ENCODE peak calls at places on chromosomes 2 and 18, in four cellular contexts. X is left ventricle myocardium inferior, Q is heart right ventricle, J is aorta. Y is an unnamed sample.

GRCh38 chr2:152607793-152608300 is 109.4 kb downstream of the PRPF40A start:
- DNase-seq in X (no peak), Q (no peak), J (no peak), Y (no peak)

GRCh38 chr18:54130631-54131030 is 93.8 kb downstream of the MBD2 start:
- DNase-seq in X (no peak), Q (no peak), J (no peak), Y (no peak)

GRCh38 chr2:80326214-80326613 is 21.7 kb upstream of the LRRTM1 start:
- DNase-seq in X (no peak), Q (no peak), J (no peak), Y (no peak)

GRCh38 chr2:217223222-217223930 is 363.5 kb upstream of the TNP1 start:
- DNase-seq in X (no peak), Q (no peak), J (peak; percentile 66), Y (peak; percentile 33)

GRCh38 chr2:178419123-178419522 is 31.9 kb downstream of the PRKRA start:
- DNase-seq in X (no peak), Q (no peak), J (no peak), Y (no peak)

GRCh38 chr18:21386523-21387240 is 144.7 kb downstream of the GREB1L start:
- DNase-seq in X (no peak), Q (no peak), J (no peak), Y (no peak)

GRCh38 chr2:231707625-231708049 is 688 bp upstream of the PTMA start:
- DNase-seq in X (peak; percentile 68), Q (no peak), J (no peak), Y (no peak)

GRCh38 chr2:217994776-217995274 is 8.0 kb downstream of the TNS1 start:
- DNase-seq in X (peak; percentile 11), Q (no peak), J (no peak), Y (no peak)

GRCh38 chr18:9673296-9674251 is 34.5 kb upstream of the RAB31 start:
- DNase-seq in X (no peak), Q (no peak), J (no peak), Y (peak; percentile 26)

GRCh38 chr2:216426938-216427337 is 14.7 kb downstream of the SMARCAL1 start:
- DNase-seq in X (no peak), Q (no peak), J (no peak), Y (no peak)

GRCh38 chr18:48956378-48956777 is 5.6 kb upstream of the SMAD7 start:
- DNase-seq in X (no peak), Q (no peak), J (no peak), Y (no peak)

GRCh38 chr2:226891780-226892590 is 56.1 kb downstream of the RHBDD1 start:
- DNase-seq in X (no peak), Q (no peak), J (no peak), Y (no peak)

GRCh38 chr2:54866868-54867267 is 143.4 kb downstream of the EML6 start:
- DNase-seq in X (no peak), Q (no peak), J (no peak), Y (no peak)

GRCh38 chr18:13126966-13127598 is 91.5 kb upstream of the LDLRAD4 start:
- DNase-seq in X (no peak), Q (no peak), J (no peak), Y (no peak)

GRCh38 chr2:213188971-213189899 is 37.8 kb upstream of the IKZF2 start:
- DNase-seq in X (no peak), Q (no peak), J (no peak), Y (no peak)

GRCh38 chr2:240631561-240632290 is 6.4 kb downstream of the GPR35 start:
- DNase-seq in X (no peak), Q (no peak), J (peak; percentile 43), Y (peak; percentile 55)

GRCh38 chr2:5766051-5766450 is 73.9 kb downstream of the SOX11 start:
- DNase-seq in X (no peak), Q (no peak), J (no peak), Y (no peak)

GRCh38 chr2:203432811-203433210 is 102.3 kb downstream of the RAPH1 start:
- DNase-seq in X (no peak), Q (no peak), J (no peak), Y (no peak)

GRCh38 chr2:3237501-3237889 is 140.1 kb downstream of the EIPR1 start:
- DNase-seq in X (no peak), Q (no peak), J (no peak), Y (no peak)

GRCh38 chr2:215535726-215536125 is 99.9 kb upstream of the FN1 start:
- DNase-seq in X (no peak), Q (no peak), J (no peak), Y (no peak)

GRCh38 chr2:173654896-173655265 is 300.2 kb downstream of the CDCA7 start:
- DNase-seq in X (no peak), Q (no peak), J (no peak), Y (no peak)

GRCh38 chr2:173654146-173654895 is 299.6 kb downstream of the CDCA7 start:
- DNase-seq in X (no peak), Q (no peak), J (no peak), Y (no peak)

GRCh38 chr2:173652311-173652710 is 297.6 kb downstream of the CDCA7 start:
- DNase-seq in X (no peak), Q (no peak), J (no peak), Y (no peak)

GRCh38 chr2:173652731-173653426 is 298.2 kb downstream of the CDCA7 start:
- DNase-seq in X (no peak), Q (no peak), J (no peak), Y (no peak)

GRCh38 chr2:173653427-173653795 is 298.7 kb downstream of the CDCA7 start:
- DNase-seq in X (no peak), Q (no peak), J (no peak), Y (no peak)
- H3K4me3 ChIP-seq in X (no peak overlapping the region), Q (no peak overlapping the region), J (no peak overlapping the region), Y (no peak overlapping the region)

GRCh38 chr2:134289225-134289624 is 35.4 kb downstream of the MGAT5 start:
- DNase-seq in X (no peak), Q (no peak), J (peak; percentile 57), Y (peak; percentile 48)
- H3K4me1 ChIP-seq in X (peaks cover 71% of the 10 kb centered on the region), Q (peaks cover 35% of the 10 kb centered on the region), J (no peaks in the 10 kb centered on the region), Y (no peaks in the 10 kb centered on the region)

DNA sequence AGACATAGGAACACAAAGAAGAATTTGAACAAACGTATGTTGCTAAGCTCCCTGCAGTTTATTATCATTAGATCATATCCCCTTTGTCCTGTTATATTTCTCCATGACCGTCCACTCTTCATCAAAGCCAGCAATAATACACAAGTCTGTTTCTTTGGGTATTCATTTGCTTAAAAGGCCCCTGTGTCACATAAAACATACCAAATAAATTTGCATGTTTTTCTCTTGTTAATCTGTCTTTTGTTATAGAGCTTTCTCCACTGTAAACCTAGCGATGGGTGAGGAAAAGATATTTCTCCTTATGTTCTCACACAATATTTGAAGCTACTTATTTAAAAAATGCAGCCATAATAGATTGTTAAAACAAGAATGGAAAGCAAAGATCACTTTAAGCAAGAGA is 42.9 kb upstream of the REL start:
- DNase-seq in X (no peak), Q (no peak), J (no peak), Y (no peak)
- H3K27me3 ChIP-seq in X (peaks cover 5% of the 10 kb centered on the region), Q (peaks cover 4% of the 10 kb centered on the region), J (no peaks in the 10 kb centered on the region), Y (no peaks in the 10 kb centered on the region)

GRCh38 chr2:121073320-121074210 is 211.4 kb downstream of the TFCP2L1 start:
- DNase-seq in X (no peak), Q (no peak), J (no peak), Y (no peak)

GRCh38 chr2:121075641-121076500 is 209.1 kb downstream of the TFCP2L1 start:
- DNase-seq in X (no peak), Q (no peak), J (no peak), Y (no peak)

GRCh38 chr2:121074322-121074932 is 210.6 kb downstream of the TFCP2L1 start:
- DNase-seq in X (no peak), Q (no peak), J (no peak), Y (no peak)

GRCh38 chr2:121076501-121076820 is 208.5 kb downstream of the TFCP2L1 start:
- DNase-seq in X (no peak), Q (no peak), J (no peak), Y (no peak)

DNA sequence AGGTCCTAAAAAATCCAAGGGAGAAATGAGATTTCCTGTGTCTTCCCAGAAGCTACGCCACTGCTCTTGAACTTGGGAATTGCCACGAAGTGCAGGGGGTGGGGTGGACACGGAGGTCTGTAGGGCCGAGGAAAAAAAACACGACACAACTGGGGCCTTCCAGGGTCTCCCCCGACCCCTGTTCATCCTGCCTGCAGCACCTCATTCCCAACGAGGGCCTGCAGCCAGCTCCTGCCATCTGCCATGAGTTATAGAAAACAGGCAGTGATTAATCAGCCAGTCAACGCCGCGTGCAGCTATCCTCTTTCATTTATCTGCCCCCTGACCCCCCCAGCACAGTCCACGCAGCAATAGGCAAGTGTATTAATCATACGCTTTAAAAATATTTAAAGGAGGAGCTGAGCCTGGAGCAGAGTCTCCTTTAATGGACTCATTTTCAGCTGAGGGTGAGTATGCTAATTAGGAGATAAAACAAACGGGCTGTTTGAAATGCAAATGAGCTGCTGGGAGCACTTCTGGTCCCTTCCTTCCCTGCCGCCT is 209.9 kb downstream of the TFCP2L1 start:
- DNase-seq in X (no peak), Q (no peak), J (no peak), Y (peak; percentile 42)
- H3K4me3 ChIP-seq in X (no peak overlapping the region), Q (peak overlapping the region; percentile 15), J (no peak overlapping the region), Y (no peak overlapping the region)